ENCODE peak calls at places on chromosomes 16 and 17, in five cellular contexts. One of them, this sample, is unnamed.

GRCh38 chr16:57485916-57486857 is at the start of gene DOK4:
- DNase-seq in endothelial cell of umbilical vein: peak
- DNase-seq in Panc1: no peak
- DNase-seq in stomach: peak
- DNase-seq in breast epithelium: peak
- DNase-seq in this sample: peak

GRCh38 chr17:17739388-17740066 is 58.3 kb downstream of the RAI1 start:
- DNase-seq in breast epithelium: no peak
- DNase-seq in stomach: peak
- DNase-seq in endothelial cell of umbilical vein: peak
- DNase-seq in Panc1: no peak
- DNase-seq in this sample: no peak

GRCh38 chr16:19681637-19682036 is 36.4 kb downstream of the KNOP1 start:
- DNase-seq in stomach: no peak
- DNase-seq in breast epithelium: no peak
- DNase-seq in Panc1: no peak
- DNase-seq in endothelial cell of umbilical vein: no peak
- DNase-seq in this sample: no peak

GRCh38 chr17:17200831-17201230 is 5.3 kb downstream of the PLD6 start:
- DNase-seq in breast epithelium: no peak
- DNase-seq in endothelial cell of umbilical vein: no peak
- DNase-seq in stomach: no peak
- DNase-seq in Panc1: no peak
- DNase-seq in this sample: no peak

GRCh38 chr17:40224707-40225092 is 5.6 kb downstream of the WIPF2 start:
- DNase-seq in endothelial cell of umbilical vein: no peak
- DNase-seq in stomach: peak
- DNase-seq in breast epithelium: no peak
- DNase-seq in Panc1: no peak
- DNase-seq in this sample: no peak

GRCh38 chr16:500699-501098 is 26.8 kb upstream of the CAPN15 start:
- DNase-seq in breast epithelium: no peak
- DNase-seq in stomach: no peak
- DNase-seq in endothelial cell of umbilical vein: no peak
- DNase-seq in Panc1: no peak
- DNase-seq in this sample: no peak

GRCh38 chr17:17938388-17939107 is 33.7 kb downstream of the TOM1L2 start:
- DNase-seq in stomach: no peak
- DNase-seq in endothelial cell of umbilical vein: no peak
- DNase-seq in Panc1: no peak
- DNase-seq in breast epithelium: no peak
- DNase-seq in this sample: no peak

GRCh38 chr16:726438-727290 is at the start of the genes CCDC78 and HAGHL:
- DNase-seq in Panc1: no peak
- DNase-seq in breast epithelium: no peak
- DNase-seq in stomach: peak
- DNase-seq in endothelial cell of umbilical vein: peak
- DNase-seq in this sample: peak

GRCh38 chr16:78953526-78953925 is 647.0 kb downstream of the MAF start:
- DNase-seq in stomach: no peak
- DNase-seq in endothelial cell of umbilical vein: no peak
- DNase-seq in breast epithelium: no peak
- DNase-seq in Panc1: no peak
- DNase-seq in this sample: no peak

GRCh38 chr17:7477392-7478275 is 1.8 kb downstream of the ZBTB4 start:
- DNase-seq in stomach: peak
- DNase-seq in Panc1: no peak
- DNase-seq in breast epithelium: peak
- DNase-seq in endothelial cell of umbilical vein: peak
- DNase-seq in this sample: no peak

GRCh38 chr17:82235775-82236141 is 6.9 kb downstream of the SLC16A3 start:
- DNase-seq in Panc1: no peak
- DNase-seq in stomach: no peak
- DNase-seq in breast epithelium: no peak
- DNase-seq in endothelial cell of umbilical vein: no peak
- DNase-seq in this sample: no peak

GRCh38 chr17:28878981-28879380 is 18.6 kb downstream of the FLOT2 start:
- DNase-seq in stomach: peak
- DNase-seq in endothelial cell of umbilical vein: peak
- DNase-seq in breast epithelium: no peak
- DNase-seq in Panc1: no peak
- DNase-seq in this sample: peak

GRCh38 chr16:82452002-82452741 is 174.6 kb upstream of the CDH13 start:
- DNase-seq in breast epithelium: no peak
- DNase-seq in stomach: no peak
- DNase-seq in Panc1: no peak
- DNase-seq in endothelial cell of umbilical vein: no peak
- DNase-seq in this sample: no peak

GRCh38 chr17:3475155-3475808 is 515 bp upstream of the ASPA start:
- DNase-seq in stomach: no peak
- DNase-seq in Panc1: no peak
- DNase-seq in breast epithelium: no peak
- DNase-seq in endothelial cell of umbilical vein: no peak
- DNase-seq in this sample: no peak

GRCh38 chr17:74032222-74032621 is 171.3 kb upstream of the RPL38 start:
- DNase-seq in breast epithelium: no peak
- DNase-seq in Panc1: no peak
- DNase-seq in endothelial cell of umbilical vein: no peak
- DNase-seq in stomach: no peak
- DNase-seq in this sample: no peak

GRCh38 chr17:82384730-82385429 is 13.3 kb downstream of the UTS2R start:
- DNase-seq in Panc1: no peak
- DNase-seq in endothelial cell of umbilical vein: no peak
- DNase-seq in breast epithelium: peak
- DNase-seq in stomach: peak
- DNase-seq in this sample: no peak

GRCh38 chr17:40035162-40035559 is 19.0 kb downstream of the MED24 start:
- DNase-seq in Panc1: no peak
- DNase-seq in stomach: no peak
- DNase-seq in endothelial cell of umbilical vein: peak
- DNase-seq in breast epithelium: no peak
- DNase-seq in this sample: no peak

GRCh38 chr16:85757341-85757822 is 6.5 kb upstream of the C16orf74 start:
- DNase-seq in endothelial cell of umbilical vein: no peak
- DNase-seq in breast epithelium: no peak
- DNase-seq in stomach: no peak
- DNase-seq in Panc1: no peak
- DNase-seq in this sample: no peak

GRCh38 chr17:39196820-39197331 is 593 bp downstream of the CACNB1 start:
- DNase-seq in Panc1: no peak
- DNase-seq in stomach: no peak
- DNase-seq in endothelial cell of umbilical vein: no peak
- DNase-seq in breast epithelium: no peak
- DNase-seq in this sample: no peak

GRCh38 chr17:2856727-2857126 is 60.5 kb downstream of the RAP1GAP2 start:
- DNase-seq in endothelial cell of umbilical vein: no peak
- DNase-seq in stomach: no peak
- DNase-seq in breast epithelium: no peak
- DNase-seq in Panc1: no peak
- DNase-seq in this sample: no peak

GRCh38 chr16:68737730-68738590 is 868 bp downstream of the CDH1 start:
- DNase-seq in Panc1: no peak
- DNase-seq in stomach: peak
- DNase-seq in endothelial cell of umbilical vein: no peak
- DNase-seq in breast epithelium: peak
- DNase-seq in this sample: no peak

GRCh38 chr17:82333279-82334171 is at the start of gene SECTM1:
- DNase-seq in breast epithelium: peak
- DNase-seq in stomach: peak
- DNase-seq in endothelial cell of umbilical vein: no peak
- DNase-seq in Panc1: no peak
- DNase-seq in this sample: no peak

GRCh38 chr17:60354223-60354622 is 37.7 kb downstream of the USP32 start:
- DNase-seq in endothelial cell of umbilical vein: peak
- DNase-seq in stomach: no peak
- DNase-seq in breast epithelium: no peak
- DNase-seq in Panc1: no peak
- DNase-seq in this sample: no peak

GRCh38 chr17:32875230-32875903 is 1.6 kb downstream of the MYO1D start:
- DNase-seq in breast epithelium: no peak
- DNase-seq in Panc1: no peak
- DNase-seq in stomach: no peak
- DNase-seq in endothelial cell of umbilical vein: no peak
- DNase-seq in this sample: no peak

GRCh38 chr17:78650093-78650715 is 73.0 kb upstream of the DNAH17 start:
- DNase-seq in stomach: no peak
- DNase-seq in endothelial cell of umbilical vein: no peak
- DNase-seq in breast epithelium: no peak
- DNase-seq in Panc1: no peak
- DNase-seq in this sample: no peak

GRCh38 chr17:77824780-77825280 is 133.7 kb upstream of the TNRC6C start:
- DNase-seq in breast epithelium: no peak
- DNase-seq in stomach: no peak
- DNase-seq in Panc1: no peak
- DNase-seq in endothelial cell of umbilical vein: no peak
- DNase-seq in this sample: no peak

GRCh38 chr17:45341389-45342158 is 24.8 kb upstream of the MAP3K14 start:
- DNase-seq in Panc1: no peak
- DNase-seq in breast epithelium: no peak
- DNase-seq in stomach: no peak
- DNase-seq in endothelial cell of umbilical vein: peak
- DNase-seq in this sample: no peak

GRCh38 chr16:19419691-19420060 is 2.0 kb downstream of the TMC5 start:
- DNase-seq in breast epithelium: no peak
- DNase-seq in endothelial cell of umbilical vein: no peak
- DNase-seq in Panc1: peak
- DNase-seq in stomach: peak
- DNase-seq in this sample: no peak

GRCh38 chr17:58313815-58314705 is 14.5 kb downstream of the TSPOAP1 start:
- DNase-seq in breast epithelium: no peak
- DNase-seq in Panc1: no peak
- DNase-seq in endothelial cell of umbilical vein: no peak
- DNase-seq in stomach: peak
- DNase-seq in this sample: no peak

GRCh38 chr16:57873218-57873617 is 70.9 kb upstream of the KIFC3 start:
- DNase-seq in endothelial cell of umbilical vein: no peak
- DNase-seq in stomach: no peak
- DNase-seq in Panc1: no peak
- DNase-seq in breast epithelium: no peak
- DNase-seq in this sample: no peak

GRCh38 chr17:37828313-37829124 is 83.7 kb upstream of the HNF1B start:
- DNase-seq in Panc1: no peak
- DNase-seq in stomach: no peak
- DNase-seq in endothelial cell of umbilical vein: peak
- DNase-seq in breast epithelium: no peak
- DNase-seq in this sample: no peak

GRCh38 chr17:53470626-53471025 is 352.1 kb upstream of the KIF2B start:
- DNase-seq in stomach: no peak
- DNase-seq in Panc1: no peak
- DNase-seq in breast epithelium: no peak
- DNase-seq in endothelial cell of umbilical vein: no peak
- DNase-seq in this sample: no peak

GRCh38 chr17:16568541-16569357 is at the start of gene ZNF287:
- DNase-seq in Panc1: peak
- DNase-seq in breast epithelium: peak
- DNase-seq in endothelial cell of umbilical vein: peak
- DNase-seq in stomach: peak
- DNase-seq in this sample: peak

GRCh38 chr16:66845791-66846221 is 1.6 kb downstream of the CA7 start:
- DNase-seq in Panc1: no peak
- DNase-seq in stomach: no peak
- DNase-seq in breast epithelium: no peak
- DNase-seq in endothelial cell of umbilical vein: no peak
- DNase-seq in this sample: no peak

GRCh38 chr17:59067340-59067739 is 39.3 kb downstream of the TRIM37 start:
- DNase-seq in breast epithelium: no peak
- DNase-seq in Panc1: no peak
- DNase-seq in endothelial cell of umbilical vein: no peak
- DNase-seq in stomach: no peak
- DNase-seq in this sample: no peak

GRCh38 chr16:4639899-4640509 is 15.4 kb downstream of the MGRN1 start:
- DNase-seq in endothelial cell of umbilical vein: no peak
- DNase-seq in breast epithelium: no peak
- DNase-seq in stomach: no peak
- DNase-seq in Panc1: no peak
- DNase-seq in this sample: no peak
- TF ChIP-seq POLR2AphosphoS5 in endothelial cell of umbilical vein: no peak
- TF ChIP-seq POLR2AphosphoS5 in breast epithelium: no peak
- TF ChIP-seq POLR2AphosphoS5 in stomach: no peak
- TF ChIP-seq POLR2AphosphoS5 in Panc1: no peak
- TF ChIP-seq POLR2AphosphoS5 in this sample: no peak

DNA sequence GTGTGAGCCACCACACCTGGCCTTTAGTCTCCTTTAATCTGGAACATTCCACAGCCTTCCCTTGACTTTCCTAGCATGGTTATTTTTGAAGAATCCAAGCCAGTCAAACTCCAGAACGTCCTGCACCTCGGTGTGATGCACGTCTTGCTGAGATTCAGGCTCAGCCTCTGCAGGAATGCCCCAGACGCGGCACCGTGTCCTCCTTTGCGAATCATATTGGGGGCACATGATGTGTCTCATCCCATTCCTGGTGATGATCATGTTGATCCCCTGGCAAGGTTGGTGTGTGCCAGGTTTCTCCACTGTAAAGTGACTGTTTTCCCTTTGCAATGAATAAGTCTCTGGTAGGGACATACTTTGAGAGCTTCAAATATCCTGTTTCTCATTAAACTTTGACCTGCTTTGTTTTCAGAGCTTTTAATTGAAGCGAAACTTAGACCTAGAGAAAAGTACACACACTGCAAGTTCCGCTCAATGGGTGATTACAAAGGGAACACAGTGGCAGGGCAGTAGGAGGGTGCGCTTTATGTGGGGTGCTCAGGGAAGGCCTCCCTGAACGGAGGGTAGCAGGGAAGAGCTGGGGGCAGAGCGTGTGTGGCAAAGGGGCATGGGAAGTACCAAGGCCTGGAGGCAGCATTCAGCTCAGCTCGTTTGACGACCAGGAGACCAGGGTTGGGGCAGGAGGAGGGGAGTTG is 9.6 kb upstream of the ATP2C2 start:
- DNase-seq in Panc1: no peak
- DNase-seq in breast epithelium: no peak
- DNase-seq in stomach: no peak
- DNase-seq in endothelial cell of umbilical vein: no peak
- DNase-seq in this sample: no peak
- TF ChIP-seq POLR2AphosphoS5 in Panc1: no peak
- TF ChIP-seq POLR2AphosphoS5 in breast epithelium: no peak
- TF ChIP-seq POLR2AphosphoS5 in stomach: no peak
- TF ChIP-seq POLR2AphosphoS5 in endothelial cell of umbilical vein: no peak
- TF ChIP-seq POLR2AphosphoS5 in this sample: no peak

GRCh38 chr17:48048321-48049140 is at the start of gene NFE2L1:
- DNase-seq in breast epithelium: peak
- DNase-seq in endothelial cell of umbilical vein: peak
- DNase-seq in Panc1: peak
- DNase-seq in stomach: peak
- DNase-seq in this sample: no peak
- TF ChIP-seq POLR2AphosphoS5 in breast epithelium: no peak
- TF ChIP-seq POLR2AphosphoS5 in endothelial cell of umbilical vein: peak
- TF ChIP-seq POLR2AphosphoS5 in Panc1: peak
- TF ChIP-seq POLR2AphosphoS5 in stomach: peak
- TF ChIP-seq POLR2AphosphoS5 in this sample: peak

GRCh38 chr17:1650731-1651558 is 1.3 kb upstream of the RILP start:
- DNase-seq in breast epithelium: no peak
- DNase-seq in endothelial cell of umbilical vein: no peak
- DNase-seq in Panc1: no peak
- DNase-seq in stomach: no peak
- DNase-seq in this sample: no peak
- TF ChIP-seq POLR2AphosphoS5 in breast epithelium: no peak
- TF ChIP-seq POLR2AphosphoS5 in endothelial cell of umbilical vein: no peak
- TF ChIP-seq POLR2AphosphoS5 in Panc1: peak
- TF ChIP-seq POLR2AphosphoS5 in stomach: no peak
- TF ChIP-seq POLR2AphosphoS5 in this sample: no peak